ENCODE peak calls at places on chromosomes 5 and 9, in ten cellular contexts. One of them, this sample, is unnamed.

GRCh38 chr5:33261305-33261704 is 179.5 kb upstream of the TARS1 start:
- DNase-seq in IMR-90: peak
- DNase-seq in AG04450: peak
- DNase-seq in cardiac fibroblast: peak
- DNase-seq in fibroblast of the aortic adventitia: peak
- DNase-seq in astrocyte: peak
- DNase-seq in left ventricle myocardium inferior: no peak
- DNase-seq in lung: no peak
- DNase-seq in tibial nerve: no peak
- DNase-seq in suprapubic skin: no peak
- DNase-seq in this sample: peak

GRCh38 chr9:5580650-5581049 is 48.3 kb upstream of the RIC1 start:
- DNase-seq in IMR-90: no peak
- DNase-seq in AG04450: no peak
- DNase-seq in cardiac fibroblast: peak
- DNase-seq in fibroblast of the aortic adventitia: no peak
- DNase-seq in astrocyte: no peak
- DNase-seq in left ventricle myocardium inferior: no peak
- DNase-seq in lung: no peak
- DNase-seq in tibial nerve: no peak
- DNase-seq in suprapubic skin: no peak
- DNase-seq in this sample: no peak

GRCh38 chr9:89915187-89915586 is 310.4 kb downstream of the GADD45G start:
- DNase-seq in IMR-90: no peak
- DNase-seq in AG04450: no peak
- DNase-seq in cardiac fibroblast: no peak
- DNase-seq in fibroblast of the aortic adventitia: no peak
- DNase-seq in astrocyte: no peak
- DNase-seq in left ventricle myocardium inferior: no peak
- DNase-seq in lung: no peak
- DNase-seq in tibial nerve: no peak
- DNase-seq in suprapubic skin: no peak
- DNase-seq in this sample: no peak

GRCh38 chr5:80644900-80645299 is 9.6 kb upstream of the MSH3 start:
- DNase-seq in IMR-90: peak
- DNase-seq in AG04450: no peak
- DNase-seq in cardiac fibroblast: no peak
- DNase-seq in fibroblast of the aortic adventitia: peak
- DNase-seq in astrocyte: no peak
- DNase-seq in left ventricle myocardium inferior: no peak
- DNase-seq in lung: no peak
- DNase-seq in tibial nerve: no peak
- DNase-seq in suprapubic skin: no peak
- DNase-seq in this sample: no peak

GRCh38 chr5:157280511-157280910 is 14.6 kb downstream of the CYFIP2 start:
- DNase-seq in IMR-90: no peak
- DNase-seq in AG04450: no peak
- DNase-seq in cardiac fibroblast: no peak
- DNase-seq in fibroblast of the aortic adventitia: no peak
- DNase-seq in astrocyte: no peak
- DNase-seq in left ventricle myocardium inferior: no peak
- DNase-seq in lung: no peak
- DNase-seq in tibial nerve: no peak
- DNase-seq in suprapubic skin: no peak
- DNase-seq in this sample: no peak

GRCh38 chr9:127979333-127980055 is 1.3 kb downstream of the EEIG1 start:
- DNase-seq in IMR-90: peak
- DNase-seq in AG04450: no peak
- DNase-seq in cardiac fibroblast: peak
- DNase-seq in fibroblast of the aortic adventitia: peak
- DNase-seq in astrocyte: peak
- DNase-seq in left ventricle myocardium inferior: peak
- DNase-seq in lung: peak
- DNase-seq in tibial nerve: no peak
- DNase-seq in suprapubic skin: peak
- DNase-seq in this sample: no peak

GRCh38 chr9:77215874-77216273 is 38.5 kb downstream of the VPS13A start:
- DNase-seq in IMR-90: peak
- DNase-seq in AG04450: no peak
- DNase-seq in cardiac fibroblast: peak
- DNase-seq in fibroblast of the aortic adventitia: peak
- DNase-seq in astrocyte: no peak
- DNase-seq in left ventricle myocardium inferior: no peak
- DNase-seq in lung: no peak
- DNase-seq in tibial nerve: no peak
- DNase-seq in suprapubic skin: no peak
- DNase-seq in this sample: no peak

GRCh38 chr5:136309932-136310598 is 55.3 kb downstream of the TRPC7 start:
- DNase-seq in IMR-90: no peak
- DNase-seq in AG04450: no peak
- DNase-seq in cardiac fibroblast: no peak
- DNase-seq in fibroblast of the aortic adventitia: no peak
- DNase-seq in astrocyte: no peak
- DNase-seq in left ventricle myocardium inferior: no peak
- DNase-seq in lung: no peak
- DNase-seq in tibial nerve: no peak
- DNase-seq in suprapubic skin: no peak
- DNase-seq in this sample: no peak

GRCh38 chr9:131650254-131650653 is 89.6 kb downstream of the RAPGEF1 start:
- DNase-seq in IMR-90: peak
- DNase-seq in AG04450: no peak
- DNase-seq in cardiac fibroblast: peak
- DNase-seq in fibroblast of the aortic adventitia: peak
- DNase-seq in astrocyte: peak
- DNase-seq in left ventricle myocardium inferior: no peak
- DNase-seq in lung: peak
- DNase-seq in tibial nerve: peak
- DNase-seq in suprapubic skin: peak
- DNase-seq in this sample: no peak

DNA sequence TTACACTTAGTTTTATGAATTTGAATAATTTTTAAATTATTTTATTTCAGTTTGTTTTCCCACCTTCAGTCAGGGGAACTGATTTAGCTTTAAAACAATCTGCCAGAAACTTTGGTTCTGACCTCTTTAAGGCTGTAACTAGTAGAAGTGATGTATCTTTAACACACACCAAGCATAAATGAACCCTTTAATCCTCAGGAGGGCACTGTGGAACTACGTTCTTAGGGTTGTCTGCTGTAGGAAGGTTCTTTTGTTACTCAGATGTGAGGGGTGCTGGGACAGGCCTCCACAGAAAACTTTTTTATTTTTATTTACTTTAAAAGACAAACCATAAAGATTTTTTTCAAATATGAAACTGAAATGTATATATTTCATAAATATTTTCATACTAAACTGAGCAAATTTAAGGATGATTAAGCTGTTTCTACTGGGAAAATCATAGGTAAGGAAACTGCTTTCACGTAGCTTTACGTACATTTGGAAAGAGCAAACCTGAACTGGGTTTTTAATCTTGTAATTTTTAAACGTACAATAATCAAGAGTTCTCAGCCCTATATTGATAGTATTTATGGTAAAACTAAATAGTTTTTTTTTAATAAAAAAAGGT is 5.3 kb downstream of the KLF4 start:
- DNase-seq in IMR-90: peak
- DNase-seq in AG04450: peak
- DNase-seq in cardiac fibroblast: peak
- DNase-seq in fibroblast of the aortic adventitia: peak
- DNase-seq in astrocyte: peak
- DNase-seq in left ventricle myocardium inferior: no peak
- DNase-seq in lung: no peak
- DNase-seq in tibial nerve: peak
- DNase-seq in suprapubic skin: no peak
- DNase-seq in this sample: peak
- TF ChIP-seq CTCF in IMR-90: peak
- TF ChIP-seq CTCF in AG04450: peak
- TF ChIP-seq CTCF in cardiac fibroblast: peak
- TF ChIP-seq CTCF in fibroblast of the aortic adventitia: peak
- TF ChIP-seq CTCF in astrocyte: peak
- TF ChIP-seq CTCF in left ventricle myocardium inferior: peak
- TF ChIP-seq CTCF in lung: peak
- TF ChIP-seq CTCF in tibial nerve: peak
- TF ChIP-seq CTCF in suprapubic skin: peak
- TF ChIP-seq CTCF in this sample: peak

GRCh38 chr5:140242890-140243585 is 59.9 kb downstream of the PFDN1 start:
- DNase-seq in IMR-90: no peak
- DNase-seq in AG04450: no peak
- DNase-seq in cardiac fibroblast: no peak
- DNase-seq in fibroblast of the aortic adventitia: no peak
- DNase-seq in astrocyte: no peak
- DNase-seq in left ventricle myocardium inferior: peak
- DNase-seq in lung: peak
- DNase-seq in tibial nerve: no peak
- DNase-seq in suprapubic skin: peak
- DNase-seq in this sample: no peak

GRCh38 chr5:140240987-140241706 is 61.8 kb downstream of the PFDN1 start:
- DNase-seq in IMR-90: peak
- DNase-seq in AG04450: peak
- DNase-seq in cardiac fibroblast: peak
- DNase-seq in fibroblast of the aortic adventitia: peak
- DNase-seq in astrocyte: peak
- DNase-seq in left ventricle myocardium inferior: peak
- DNase-seq in lung: peak
- DNase-seq in tibial nerve: peak
- DNase-seq in suprapubic skin: peak
- DNase-seq in this sample: peak

GRCh38 chr5:140239939-140240700 is 62.8 kb downstream of the PFDN1 start:
- DNase-seq in IMR-90: peak
- DNase-seq in AG04450: no peak
- DNase-seq in cardiac fibroblast: peak
- DNase-seq in fibroblast of the aortic adventitia: peak
- DNase-seq in astrocyte: peak
- DNase-seq in left ventricle myocardium inferior: peak
- DNase-seq in lung: peak
- DNase-seq in tibial nerve: peak
- DNase-seq in suprapubic skin: no peak
- DNase-seq in this sample: no peak

GRCh38 chr5:140243855-140244254 is 59.0 kb downstream of the PFDN1 start:
- DNase-seq in IMR-90: no peak
- DNase-seq in AG04450: no peak
- DNase-seq in cardiac fibroblast: no peak
- DNase-seq in fibroblast of the aortic adventitia: no peak
- DNase-seq in astrocyte: no peak
- DNase-seq in left ventricle myocardium inferior: no peak
- DNase-seq in lung: no peak
- DNase-seq in tibial nerve: no peak
- DNase-seq in suprapubic skin: no peak
- DNase-seq in this sample: no peak

DNA sequence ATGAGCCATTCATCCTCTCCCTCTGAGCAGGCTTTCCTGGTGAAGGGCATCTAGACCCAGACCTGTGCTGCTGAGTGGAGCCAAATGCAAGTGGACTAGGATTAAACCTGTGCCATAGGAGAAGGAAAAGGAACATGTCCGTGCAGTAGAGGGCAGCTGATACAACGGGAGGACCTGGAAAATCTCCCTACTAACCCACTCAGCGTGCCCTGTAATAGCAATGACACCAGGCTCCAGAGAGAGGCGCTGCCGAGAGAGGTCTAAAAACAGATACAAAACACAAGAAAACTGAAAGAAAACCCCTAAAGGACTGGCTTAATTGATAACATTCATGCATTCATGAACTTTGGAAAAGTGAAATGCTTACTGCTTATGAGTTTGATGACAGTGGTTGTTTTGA is 60.8 kb downstream of the PFDN1 start:
- DNase-seq in IMR-90: no peak
- DNase-seq in AG04450: no peak
- DNase-seq in cardiac fibroblast: no peak
- DNase-seq in fibroblast of the aortic adventitia: no peak
- DNase-seq in astrocyte: no peak
- DNase-seq in left ventricle myocardium inferior: no peak
- DNase-seq in lung: no peak
- DNase-seq in tibial nerve: no peak
- DNase-seq in suprapubic skin: peak
- DNase-seq in this sample: no peak
- H3K4me3 ChIP-seq in IMR-90: no peak
- H3K4me3 ChIP-seq in AG04450: no peak
- H3K4me3 ChIP-seq in cardiac fibroblast: no peak
- H3K4me3 ChIP-seq in fibroblast of the aortic adventitia: no peak
- H3K4me3 ChIP-seq in astrocyte: no peak
- H3K4me3 ChIP-seq in left ventricle myocardium inferior: peak
- H3K4me3 ChIP-seq in lung: no peak
- H3K4me3 ChIP-seq in tibial nerve: no peak
- H3K4me3 ChIP-seq in suprapubic skin: no peak
- H3K4me3 ChIP-seq in this sample: no peak

GRCh38 chr5:68883441-68883840 is 210.4 kb upstream of the SLC30A5 start:
- DNase-seq in IMR-90: no peak
- DNase-seq in AG04450: no peak
- DNase-seq in cardiac fibroblast: no peak
- DNase-seq in fibroblast of the aortic adventitia: no peak
- DNase-seq in astrocyte: no peak
- DNase-seq in left ventricle myocardium inferior: no peak
- DNase-seq in lung: no peak
- DNase-seq in tibial nerve: no peak
- DNase-seq in suprapubic skin: no peak
- DNase-seq in this sample: no peak

GRCh38 chr5:68886814-68887213 is 207.0 kb upstream of the SLC30A5 start:
- DNase-seq in IMR-90: no peak
- DNase-seq in AG04450: no peak
- DNase-seq in cardiac fibroblast: no peak
- DNase-seq in fibroblast of the aortic adventitia: no peak
- DNase-seq in astrocyte: no peak
- DNase-seq in left ventricle myocardium inferior: no peak
- DNase-seq in lung: no peak
- DNase-seq in tibial nerve: no peak
- DNase-seq in suprapubic skin: no peak
- DNase-seq in this sample: no peak

GRCh38 chr5:68884144-68884754 is 209.6 kb upstream of the SLC30A5 start:
- DNase-seq in IMR-90: no peak
- DNase-seq in AG04450: no peak
- DNase-seq in cardiac fibroblast: no peak
- DNase-seq in fibroblast of the aortic adventitia: no peak
- DNase-seq in astrocyte: no peak
- DNase-seq in left ventricle myocardium inferior: no peak
- DNase-seq in lung: no peak
- DNase-seq in tibial nerve: no peak
- DNase-seq in suprapubic skin: no peak
- DNase-seq in this sample: no peak

GRCh38 chr5:68884893-68885292 is 208.9 kb upstream of the SLC30A5 start:
- DNase-seq in IMR-90: no peak
- DNase-seq in AG04450: no peak
- DNase-seq in cardiac fibroblast: peak
- DNase-seq in fibroblast of the aortic adventitia: no peak
- DNase-seq in astrocyte: no peak
- DNase-seq in left ventricle myocardium inferior: no peak
- DNase-seq in lung: no peak
- DNase-seq in tibial nerve: no peak
- DNase-seq in suprapubic skin: no peak
- DNase-seq in this sample: no peak
- TF ChIP-seq CTCF in IMR-90: no peak
- TF ChIP-seq CTCF in AG04450: peak
- TF ChIP-seq CTCF in cardiac fibroblast: peak
- TF ChIP-seq CTCF in fibroblast of the aortic adventitia: peak
- TF ChIP-seq CTCF in astrocyte: peak
- TF ChIP-seq CTCF in left ventricle myocardium inferior: peak
- TF ChIP-seq CTCF in lung: no peak
- TF ChIP-seq CTCF in tibial nerve: peak
- TF ChIP-seq CTCF in suprapubic skin: peak
- TF ChIP-seq CTCF in this sample: no peak

DNA sequence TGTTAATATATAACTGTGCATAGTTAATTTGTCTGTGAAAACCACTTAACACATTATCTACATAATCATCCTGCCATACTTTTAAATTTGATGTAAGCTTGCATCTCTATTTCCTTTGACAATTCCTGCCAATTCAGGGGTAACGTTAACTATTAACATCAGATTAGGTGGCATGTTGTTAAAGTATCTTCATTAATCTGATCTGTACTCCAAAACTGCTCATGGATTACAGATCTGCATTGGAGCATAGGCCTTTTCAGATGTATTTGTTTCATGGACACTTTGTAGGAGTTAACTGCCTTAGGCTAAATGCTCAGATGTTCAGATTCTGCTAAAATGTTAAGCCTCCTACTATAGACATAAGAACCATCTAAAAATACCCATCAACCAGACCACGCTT is 3.1 kb downstream of the RPS6 start:
- DNase-seq in IMR-90: no peak
- DNase-seq in AG04450: no peak
- DNase-seq in cardiac fibroblast: no peak
- DNase-seq in fibroblast of the aortic adventitia: no peak
- DNase-seq in astrocyte: no peak
- DNase-seq in left ventricle myocardium inferior: no peak
- DNase-seq in lung: no peak
- DNase-seq in tibial nerve: no peak
- DNase-seq in suprapubic skin: no peak
- DNase-seq in this sample: no peak
- H3K4me3 ChIP-seq in IMR-90: no peak
- H3K4me3 ChIP-seq in AG04450: peak
- H3K4me3 ChIP-seq in cardiac fibroblast: no peak
- H3K4me3 ChIP-seq in fibroblast of the aortic adventitia: peak
- H3K4me3 ChIP-seq in astrocyte: peak
- H3K4me3 ChIP-seq in left ventricle myocardium inferior: no peak
- H3K4me3 ChIP-seq in lung: no peak
- H3K4me3 ChIP-seq in tibial nerve: no peak
- H3K4me3 ChIP-seq in suprapubic skin: no peak
- H3K4me3 ChIP-seq in this sample: no peak

This sample was measured in AG04449.